ENCODE peak calls at places on chromosomes 13 and 19, in nine cellular contexts. Q is SK-N-SH, A is cardiac muscle cell, G is MM.1S, N is thyroid gland, I is body of pancreas, P is stomach, O is left ventricle myocardium inferior, S is left lung. B is an unnamed sample.
A peak's percentile ranks its signal among the peaks of the same experiment; 100 is the strongest.

GRCh38 chr19:6680141-6680540 is 10.2 kb upstream of the TNFSF14 start:
- DNase-seq in Q (no peak), A (no peak), G (no peak), N (no peak), I (no peak), P (no peak), O (no peak), S (no peak), B (no peak)

GRCh38 chr13:21010621-21011020 is 50.8 kb downstream of the LATS2 start:
- DNase-seq in Q (no peak), A (no peak), G (no peak), N (no peak), I (no peak), P (no peak), O (no peak), S (no peak), B (no peak)

GRCh38 chr13:20426766-20427448 is 98.8 kb downstream of the CRYL1 start:
- DNase-seq in Q (no peak), A (peak; percentile 36), G (no peak), N (no peak), I (no peak), P (no peak), O (no peak), S (no peak), B (no peak)

GRCh38 chr19:37136118-37136517 is 36.4 kb downstream of the ZNF585A start:
- DNase-seq in Q (no peak), A (no peak), G (no peak), N (no peak), I (no peak), P (no peak), O (no peak), S (no peak), B (no peak)

GRCh38 chr13:49935171-49936084 is 712 bp downstream of the SPRYD7 start:
- DNase-seq in Q (no peak), A (peak; percentile 67), G (peak; percentile 45), N (peak; percentile 23), I (peak; percentile 21), P (peak; percentile 33), O (peak; percentile 36), S (peak; percentile 61), B (peak; percentile 79)

GRCh38 chr13:113916330-113916815 is 52.5 kb upstream of the GAS6 start:
- DNase-seq in Q (no peak), A (peak; percentile 38), G (no peak), N (no peak), I (no peak), P (no peak), O (no peak), S (no peak), B (no peak)

GRCh38 chr19:46925548-46925950 is 64.8 kb downstream of the ARHGAP35 start:
- DNase-seq in Q (no peak), A (no peak), G (no peak), N (no peak), I (peak; percentile 33), P (peak; percentile 30), O (no peak), S (no peak), B (peak; percentile 78)

GRCh38 chr13:23159205-23159586 is 21.6 kb upstream of the SGCG start:
- DNase-seq in Q (peak; percentile 54), A (peak; percentile 53), G (peak; percentile 8), N (no peak), I (peak; percentile 12), P (no peak), O (peak; percentile 33), S (no peak), B (no peak)

GRCh38 chr13:31204592-31204991 is 4.8 kb downstream of the B3GLCT start:
- DNase-seq in Q (peak; percentile 40), A (peak; percentile 61), G (no peak), N (no peak), I (no peak), P (no peak), O (no peak), S (no peak), B (no peak)

GRCh38 chr13:73754727-73755292 is 379.4 kb downstream of the KLF12 start:
- DNase-seq in Q (peak; percentile 30), A (peak; percentile 77), G (peak; percentile 64), N (no peak), I (peak; percentile 9), P (no peak), O (no peak), S (no peak), B (peak; percentile 73)

GRCh38 chr13:24146961-24147569 is 13.5 kb upstream of the SPATA13 start:
- DNase-seq in Q (no peak), A (no peak), G (no peak), N (no peak), I (no peak), P (no peak), O (no peak), S (no peak), B (no peak)

GRCh38 chr13:30730526-30730925 is 4.8 kb upstream of the ALOX5AP start:
- DNase-seq in Q (peak; percentile 41), A (no peak), G (no peak), N (no peak), I (peak; percentile 29), P (no peak), O (no peak), S (no peak), B (no peak)

GRCh38 chr13:111216166-111216960 is 101.3 kb downstream of the ARHGEF7 start:
- DNase-seq in Q (peak; percentile 61), A (peak; percentile 38), G (no peak), N (peak; percentile 47), I (peak; percentile 62), P (peak; percentile 39), O (no peak), S (no peak), B (peak; percentile 63)

GRCh38 chr13:111219950-111220349 is 100.5 kb upstream of the TEX29 start:
- DNase-seq in Q (no peak), A (no peak), G (no peak), N (no peak), I (no peak), P (no peak), O (no peak), S (no peak), B (no peak)

GRCh38 chr13:111217661-111218060 is 102.6 kb downstream of the ARHGEF7 start:
- DNase-seq in Q (no peak), A (no peak), G (no peak), N (no peak), I (peak; percentile 41), P (no peak), O (no peak), S (no peak), B (no peak)

GRCh38 chr13:111215081-111216047 is 100.3 kb downstream of the ARHGEF7 start:
- DNase-seq in Q (no peak), A (no peak), G (no peak), N (peak; percentile 21), I (peak; percentile 62), P (no peak), O (no peak), S (no peak), B (no peak)

DNA sequence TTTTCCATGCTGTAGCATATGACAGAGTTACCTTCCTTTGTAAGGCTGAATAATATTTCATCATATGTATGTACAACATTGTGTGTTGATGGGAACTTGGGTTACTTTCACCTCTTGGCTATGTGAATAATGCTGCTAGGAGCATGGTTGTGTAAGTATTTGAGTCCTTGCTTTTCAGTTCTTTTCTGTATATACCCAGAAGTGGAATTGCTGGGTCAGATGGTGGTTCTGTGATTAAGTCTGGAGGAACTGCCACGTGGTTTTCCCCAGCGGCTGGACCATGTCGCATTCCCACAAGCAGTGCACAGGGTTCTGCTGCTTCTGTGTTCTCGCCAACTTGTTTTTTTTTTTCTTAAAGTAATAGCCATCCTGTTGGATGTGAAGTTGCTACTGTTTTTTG is 101.1 kb upstream of the TEX29 start:
- DNase-seq in Q (no peak), A (peak; percentile 82), G (no peak), N (no peak), I (peak; percentile 40), P (no peak), O (peak; percentile 41), S (no peak), B (no peak)
- H3K9me3 ChIP-seq in Q (no peaks in the 10 kb centered on the region), A (no peaks in the 10 kb centered on the region), G (no peaks in the 10 kb centered on the region), N (no peaks in the 10 kb centered on the region), I (no peaks in the 10 kb centered on the region), P (no peaks in the 10 kb centered on the region), O (no peaks in the 10 kb centered on the region), S (no peaks in the 10 kb centered on the region), B (no peaks in the 10 kb centered on the region)

GRCh38 chr19:53294786-53295441 is 27.4 kb upstream of the VN1R4 start:
- DNase-seq in Q (no peak), A (no peak), G (no peak), N (no peak), I (no peak), P (no peak), O (no peak), S (no peak), B (no peak)

GRCh38 chr19:53285087-53285486 is 17.6 kb upstream of the VN1R4 start:
- DNase-seq in Q (no peak), A (no peak), G (no peak), N (no peak), I (no peak), P (no peak), O (no peak), S (no peak), B (no peak)

GRCh38 chr19:53290758-53291549 is 23.4 kb upstream of the VN1R4 start:
- DNase-seq in Q (no peak), A (no peak), G (no peak), N (no peak), I (no peak), P (no peak), O (no peak), S (no peak), B (no peak)
- H3K9me3 ChIP-seq in Q (peaks cover 9% of the 10 kb centered on the region), A (no peaks in the 10 kb centered on the region), G (no peaks in the 10 kb centered on the region), N (no peaks in the 10 kb centered on the region), I (no peaks in the 10 kb centered on the region), P (peaks cover 76% of the 10 kb centered on the region), O (peaks cover 43% of the 10 kb centered on the region), S (no peaks in the 10 kb centered on the region), B (peaks cover 35% of the 10 kb centered on the region)

DNA sequence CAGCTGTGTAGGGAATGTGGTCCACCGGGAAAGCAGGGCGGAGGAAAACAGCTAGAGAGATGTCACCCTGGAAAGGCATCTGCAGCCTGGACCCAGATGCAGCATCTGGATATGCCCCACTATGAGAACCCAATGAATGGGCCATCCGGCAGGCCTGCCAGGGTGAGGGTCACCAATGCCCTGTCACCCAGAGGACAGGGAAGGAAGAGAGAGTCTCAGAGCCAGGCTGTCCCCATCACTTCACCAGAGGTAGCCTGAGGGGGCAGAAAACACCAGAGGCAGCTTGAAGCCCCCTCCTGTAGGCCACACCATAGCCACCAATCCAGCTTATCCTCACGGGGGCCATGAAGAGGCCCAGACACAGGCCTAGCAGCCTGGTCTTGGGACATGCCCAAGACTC is 118.8 kb downstream of the TUBA3C start:
- DNase-seq in Q (no peak), A (no peak), G (no peak), N (no peak), I (no peak), P (no peak), O (no peak), S (no peak), B (no peak)
- H3K9me3 ChIP-seq in Q (no peaks in the 10 kb centered on the region), A (no peaks in the 10 kb centered on the region), G (no peaks in the 10 kb centered on the region), N (no peaks in the 10 kb centered on the region), I (no peaks in the 10 kb centered on the region), P (peaks cover 77% of the 10 kb centered on the region), O (peaks cover 39% of the 10 kb centered on the region), S (no peaks in the 10 kb centered on the region), B (peaks cover 3% of the 10 kb centered on the region)

DNA sequence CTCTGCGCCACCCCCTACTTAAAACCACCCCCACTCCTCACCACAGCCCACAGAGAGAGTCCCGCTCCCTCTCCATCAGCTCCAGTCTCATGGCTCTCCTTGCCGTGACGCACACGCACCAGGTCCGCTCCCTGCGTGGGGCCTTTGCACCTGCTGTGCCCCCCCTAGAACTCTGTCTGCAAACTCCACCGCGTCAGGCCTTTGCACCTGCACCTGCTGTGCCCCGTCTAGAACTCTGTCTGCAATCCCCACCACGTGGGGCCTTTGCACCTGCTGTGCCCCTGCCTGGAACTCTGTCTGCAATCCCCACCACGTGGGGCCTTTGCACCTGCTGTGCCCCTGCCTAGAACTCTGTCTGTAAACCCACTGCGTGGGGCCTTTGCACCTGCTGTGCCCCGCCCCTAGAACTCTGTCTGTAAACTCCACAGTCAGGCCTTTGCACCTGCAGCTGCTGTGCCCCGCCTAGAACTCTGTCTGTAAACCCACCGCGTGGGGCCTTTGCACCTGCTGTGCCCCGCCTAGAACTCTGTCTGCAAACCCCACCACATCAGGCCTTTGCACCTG is 4.2 kb downstream of the SHC2 start:
- DNase-seq in Q (no peak), A (no peak), G (no peak), N (no peak), I (no peak), P (no peak), O (no peak), S (no peak), B (no peak)
- H3K9me3 ChIP-seq in Q (no peaks in the 10 kb centered on the region), A (no peaks in the 10 kb centered on the region), G (no peaks in the 10 kb centered on the region), N (no peaks in the 10 kb centered on the region), I (no peaks in the 10 kb centered on the region), P (no peaks in the 10 kb centered on the region), O (no peaks in the 10 kb centered on the region), S (no peaks in the 10 kb centered on the region), B (peaks cover 2% of the 10 kb centered on the region)